ENCODE peak calls at places on chromosomes 3 and 15, in seven cellular contexts. F is IMR-90, S is adrenal gland, V is thyroid gland, X is testis, R is Peyer's patch, T is stomach. N is an unnamed sample.

GRCh38 chr3:14451844-14452533 is 49.6 kb downstream of the SLC6A6 start:
- DNase-seq in F (peak), T (peak), V (peak), S (peak), X (peak), R (no peak), N (peak)

GRCh38 chr15:73699249-73700040 is 15.3 kb downstream of the CD276 start:
- DNase-seq in S (no peak), X (no peak), R (peak), T (no peak), V (no peak), F (no peak), N (no peak)

GRCh38 chr3:58679974-58680656 is 13.5 kb upstream of the FAM3D start:
- DNase-seq in S (no peak), F (no peak), X (no peak), T (no peak), R (peak), V (no peak), N (no peak)

GRCh38 chr3:100269410-100270217 is 8.8 kb downstream of the TBC1D23 start:
- DNase-seq in X (no peak), T (no peak), S (no peak), R (no peak), F (peak), V (no peak), N (no peak)

GRCh38 chr3:31509147-31509728 is 23.5 kb upstream of the STT3B start:
- DNase-seq in F (no peak), S (no peak), X (no peak), R (no peak), V (no peak), T (no peak), N (no peak)

GRCh38 chr15:27808182-27808581 is 290.9 kb downstream of the OCA2 start:
- DNase-seq in X (no peak), S (no peak), F (no peak), R (no peak), V (no peak), T (no peak), N (no peak)

GRCh38 chr3:50202353-50203112 is 2.5 kb upstream of the SLC38A3 start:
- DNase-seq in V (no peak), T (no peak), F (no peak), R (no peak), X (no peak), S (no peak), N (no peak)

GRCh38 chr3:49647741-49648140 is 26.4 kb upstream of the APEH start:
- DNase-seq in R (no peak), F (no peak), V (peak), S (no peak), T (no peak), X (no peak), N (peak)

GRCh38 chr3:44280631-44281030 is 38.9 kb downstream of the TOPAZ1 start:
- DNase-seq in V (no peak), F (no peak), T (no peak), X (no peak), S (no peak), R (no peak), N (no peak)

GRCh38 chr3:45137656-45138181 is 8.5 kb downstream of the CDCP1 start:
- DNase-seq in F (no peak), X (no peak), T (no peak), R (no peak), S (peak), V (peak), N (no peak)

GRCh38 chr15:40379853-40380252 is 2.7 kb upstream of the KNSTRN start:
- DNase-seq in V (peak), T (peak), S (peak), X (peak), F (peak), R (no peak), N (peak)

GRCh38 chr3:126365351-126366274 is 8.4 kb upstream of the KLF15 start:
- DNase-seq in T (no peak), S (peak), V (no peak), F (no peak), R (peak), X (no peak), N (peak)

GRCh38 chr15:76333720-76334437 is 2.7 kb upstream of the ISL2 start:
- DNase-seq in V (no peak), F (no peak), T (no peak), R (no peak), S (no peak), X (no peak), N (no peak)
- TF ChIP-seq CTCF in V (no peak), F (peak), T (no peak), R (peak), S (no peak), X (no peak), N (peak)

DNA sequence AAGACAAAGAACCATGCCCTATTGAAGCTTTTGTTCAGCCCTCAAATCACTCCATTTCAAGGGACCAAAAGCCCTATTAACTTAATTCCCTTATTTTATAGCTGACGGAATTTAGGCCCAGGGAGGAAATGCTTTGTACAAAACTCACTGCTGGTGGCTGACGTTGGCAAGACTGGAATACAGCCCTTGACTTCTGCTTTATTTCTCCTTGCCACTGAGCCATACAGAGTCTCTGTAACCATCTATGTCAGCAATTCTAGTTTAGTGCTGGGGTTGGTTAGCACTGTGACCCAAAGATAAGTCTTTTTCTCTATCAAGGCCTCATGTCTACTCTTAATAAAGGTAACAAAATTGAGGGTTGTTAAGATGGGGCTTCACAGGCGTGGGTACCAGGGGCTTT is 316.1 kb upstream of the TPRG1 start:
- DNase-seq in X (no peak), T (no peak), R (no peak), F (no peak), V (no peak), S (peak), N (no peak)
- TF ChIP-seq POLR2A in X (no peak), T (no peak), R (no peak), F (no peak), V (no peak), S (no peak), N (no peak)

GRCh38 chr3:38030126-38031021 is 932 bp upstream of the PLCD1 start:
- DNase-seq in T (no peak), X (no peak), R (no peak), V (no peak), F (no peak), S (no peak), N (no peak)

GRCh38 chr3:38032328-38032865 is 3.0 kb upstream of the PLCD1 start:
- DNase-seq in V (no peak), F (no peak), X (no peak), T (no peak), R (no peak), S (no peak), N (peak)

GRCh38 chr3:38028621-38029361 is 651 bp downstream of the PLCD1 start:
- DNase-seq in T (no peak), V (peak), F (no peak), S (peak), X (no peak), R (no peak), N (peak)

GRCh38 chr3:38029400-38030125 is at the start of gene PLCD1:
- DNase-seq in S (peak), V (peak), X (peak), F (no peak), R (peak), T (peak), N (peak)

DNA sequence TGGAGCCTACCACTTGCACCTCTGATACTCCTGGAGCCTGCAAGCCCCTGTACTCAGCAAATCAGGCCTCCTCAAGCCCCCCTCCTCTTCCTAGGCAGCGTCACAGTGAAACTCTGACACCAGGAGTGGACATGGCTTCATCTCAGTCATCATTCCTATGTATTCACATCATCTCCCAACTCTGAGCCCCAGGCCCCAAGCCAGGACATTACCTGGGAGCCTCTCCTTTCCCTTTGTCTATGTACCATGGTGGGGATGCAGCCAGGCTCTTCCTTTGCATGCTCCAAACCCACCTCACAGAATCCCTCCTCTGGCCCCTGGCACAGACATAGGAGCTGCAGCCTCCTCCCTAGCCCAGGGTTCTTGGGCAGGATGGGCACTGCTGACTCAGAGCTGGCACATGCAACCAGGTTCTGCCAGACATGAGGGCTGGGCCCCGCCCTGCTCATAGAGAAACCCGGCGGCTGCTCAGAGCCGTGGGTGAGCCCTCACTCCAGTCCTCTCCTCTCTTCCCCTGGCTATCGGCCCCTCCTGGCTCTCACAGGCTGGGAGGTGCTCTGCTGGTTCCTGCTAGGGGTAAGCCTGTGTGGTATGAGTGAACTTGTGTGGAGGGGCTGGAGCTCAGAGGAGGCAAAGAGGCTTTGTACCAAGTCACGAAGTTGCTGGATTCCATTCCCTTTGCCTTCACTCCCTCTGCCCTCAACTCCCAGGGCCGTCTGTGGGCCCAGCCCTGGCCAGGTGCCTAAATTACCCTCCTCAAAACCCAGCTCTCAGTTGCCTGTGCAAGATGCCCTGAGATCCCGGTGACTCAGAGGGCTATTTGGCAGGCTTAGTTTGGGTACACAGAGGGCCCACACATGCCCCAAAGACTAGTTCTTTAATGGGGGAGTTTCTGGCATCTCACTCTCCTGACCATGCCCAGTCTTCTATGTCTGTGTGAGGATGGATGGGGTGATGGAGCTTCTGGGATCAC is 1.9 kb upstream of the PLCD1 start:
- DNase-seq in T (peak), S (peak), R (peak), V (peak), F (no peak), X (peak), N (peak)
- H3K27ac ChIP-seq in T (no peak), S (peak), R (no peak), V (peak), F (no peak), X (no peak), N (no peak)

GRCh38 chr3:150829408-150829807 is 66.4 kb upstream of the SIAH2 start:
- DNase-seq in S (no peak), X (no peak), R (no peak), V (no peak), F (no peak), T (no peak), N (no peak)

GRCh38 chr3:150830745-150831144 is 67.8 kb upstream of the SIAH2 start:
- DNase-seq in V (no peak), X (no peak), F (no peak), S (no peak), T (no peak), R (no peak), N (no peak)

GRCh38 chr3:150828261-150828660 is 65.3 kb upstream of the SIAH2 start:
- DNase-seq in T (no peak), R (no peak), X (no peak), F (no peak), S (no peak), V (no peak), N (no peak)

GRCh38 chr3:150828997-150829396 is 66.0 kb upstream of the SIAH2 start:
- DNase-seq in X (no peak), F (no peak), R (no peak), V (no peak), S (no peak), T (no peak), N (no peak)

DNA sequence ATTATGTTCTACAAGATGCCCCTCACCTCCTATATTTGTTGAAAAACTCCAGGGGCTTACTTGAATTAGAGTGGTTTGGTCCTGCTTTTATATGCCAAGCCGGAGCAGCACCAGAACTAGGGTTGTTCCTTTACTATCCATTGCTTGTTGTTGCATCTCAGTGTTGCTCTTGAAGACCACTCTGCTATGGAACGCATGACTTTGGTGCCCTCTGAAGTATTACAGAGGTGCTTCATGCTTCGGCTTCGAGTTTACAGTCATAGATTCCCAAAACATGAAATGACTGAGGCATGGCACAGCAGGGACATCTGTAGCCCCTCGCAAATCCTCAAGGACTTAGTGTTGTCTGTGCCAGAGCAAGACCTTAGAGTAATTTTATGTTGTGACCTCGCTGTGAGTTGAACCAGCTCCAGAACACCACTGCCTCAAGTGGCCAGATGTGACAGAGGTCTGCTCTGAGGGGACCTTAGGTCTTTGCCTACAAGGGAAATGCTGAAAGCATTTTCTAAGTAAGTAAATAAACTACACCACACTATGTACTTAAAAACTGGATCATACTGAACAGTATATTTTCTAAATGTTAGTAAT is 67.2 kb upstream of the SIAH2 start:
- DNase-seq in S (no peak), R (no peak), T (no peak), V (no peak), X (no peak), F (no peak), N (no peak)
- TF ChIP-seq CTCF in S (peak), R (no peak), T (no peak), V (no peak), X (no peak), F (no peak), N (peak)

GRCh38 chr3:150372320-150373118 is 35.6 kb upstream of the TSC22D2 start:
- DNase-seq in T (no peak), X (no peak), R (no peak), S (no peak), F (peak), V (no peak), N (no peak)
- TF ChIP-seq POLR2A in T (no peak), X (no peak), R (no peak), S (no peak), F (no peak), V (no peak), N (no peak)

GRCh38 chr15:29736745-29737023 is 85.6 kb downstream of the TJP1 start:
- DNase-seq in V (peak), X (no peak), S (peak), F (peak), R (no peak), T (no peak), N (no peak)

GRCh38 chr15:29731865-29732264 is 90.4 kb downstream of the TJP1 start:
- DNase-seq in R (no peak), T (no peak), V (no peak), S (no peak), F (peak), X (no peak), N (no peak)

GRCh38 chr15:29736012-29736744 is 86.1 kb downstream of the TJP1 start:
- DNase-seq in T (no peak), F (no peak), X (no peak), R (no peak), V (no peak), S (no peak), N (no peak)

GRCh38 chr15:29740692-29741311 is 81.5 kb downstream of the TJP1 start:
- DNase-seq in S (no peak), V (peak), T (no peak), X (no peak), F (no peak), R (no peak), N (no peak)

DNA sequence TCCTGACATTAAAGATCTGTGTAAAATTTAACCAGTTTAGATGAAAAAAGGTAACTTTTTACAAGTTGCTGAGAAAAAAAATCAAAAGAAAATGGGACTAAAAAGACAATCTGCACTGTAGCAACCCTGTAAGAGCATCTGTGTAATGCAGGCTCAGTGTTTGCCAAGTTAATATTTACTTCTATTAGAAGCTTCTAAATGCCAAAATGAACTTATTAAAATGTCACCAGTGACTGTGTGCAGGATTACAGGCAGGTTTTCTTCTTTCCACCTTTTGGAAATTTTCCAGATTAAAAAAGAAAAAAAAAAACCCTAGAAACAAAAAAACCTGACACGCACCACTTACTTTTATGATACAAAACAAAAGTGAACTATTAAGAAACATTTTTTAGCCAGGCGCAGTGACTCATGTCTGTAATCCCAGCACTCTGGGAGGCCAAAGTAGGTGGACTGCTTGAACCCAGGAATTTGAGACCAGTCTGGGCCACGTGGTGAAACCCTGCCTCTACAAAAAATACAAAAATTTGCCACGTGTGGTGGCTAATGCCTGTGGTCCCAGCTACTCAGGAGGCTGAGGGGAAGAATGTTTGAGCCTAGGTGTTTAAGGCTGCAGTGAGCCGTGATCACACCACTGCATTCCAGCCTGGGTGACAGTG is 87.2 kb downstream of the TJP1 start:
- DNase-seq in X (no peak), V (peak), S (no peak), T (no peak), R (no peak), F (peak), N (no peak)
- H3K27ac ChIP-seq in X (no peak), V (no peak), S (no peak), T (no peak), R (no peak), F (peak), N (no peak)

GRCh38 chr3:7959094-7959493 is 542.5 kb upstream of the LMCD1 start:
- DNase-seq in R (no peak), F (no peak), V (no peak), T (no peak), S (no peak), X (no peak), N (no peak)

GRCh38 chr3:7960601-7961000 is 541.0 kb upstream of the LMCD1 start:
- DNase-seq in F (no peak), T (no peak), S (no peak), X (no peak), V (no peak), R (no peak), N (no peak)

GRCh38 chr3:7962244-7962643 is 539.4 kb upstream of the LMCD1 start:
- DNase-seq in T (no peak), R (no peak), S (no peak), V (no peak), X (no peak), F (no peak), N (no peak)

DNA sequence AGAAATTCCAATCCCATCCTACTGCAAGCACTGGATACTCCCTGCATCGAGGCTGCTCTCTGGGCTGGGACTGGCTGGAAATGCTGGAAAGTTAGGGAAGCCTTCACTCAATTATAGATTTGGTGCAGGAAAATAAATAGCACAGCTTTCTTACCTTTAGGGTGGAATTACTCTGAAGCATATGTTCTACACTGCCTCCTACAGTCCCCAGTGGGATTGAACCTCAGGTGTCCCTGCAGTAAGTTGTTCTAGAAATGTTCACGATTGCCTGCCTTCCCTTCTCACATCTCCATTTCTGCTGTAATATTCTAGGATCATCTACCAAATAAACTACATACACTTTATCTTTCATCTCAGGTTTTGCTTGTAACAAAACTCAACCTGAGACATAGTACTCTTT is 536.7 kb upstream of the LMCD1 start:
- DNase-seq in V (no peak), T (no peak), S (no peak), X (no peak), F (no peak), R (no peak), N (no peak)
- TF ChIP-seq CTCF in V (no peak), T (no peak), S (no peak), X (no peak), F (no peak), R (no peak), N (no peak)

N was measured in heart left ventricle.